ENCODE peak calls at places on chromosomes 6 and 20, in seven cellular contexts. One of them, this sample, is unnamed.

GRCh38 chr6:111602481-111603404 is 2.9 kb downstream of the TRAF3IP2 start:
- DNase-seq in H9: no peak
- DNase-seq in thoracic aorta: peak; percentile 47
- DNase-seq in A549: no peak
- DNase-seq in esophagus squamous epithelium: no peak
- DNase-seq in fibroblast of pulmonary artery: peak; percentile 67
- DNase-seq in fibroblast of lung: peak; percentile 86
- DNase-seq in this sample: no peak

GRCh38 chr6:100346828-100347227 is 117.9 kb downstream of the SIM1 start:
- DNase-seq in H9: no peak
- DNase-seq in fibroblast of lung: peak; percentile 89
- DNase-seq in thoracic aorta: no peak
- DNase-seq in fibroblast of pulmonary artery: peak; percentile 77
- DNase-seq in A549: no peak
- DNase-seq in esophagus squamous epithelium: no peak
- DNase-seq in this sample: no peak

GRCh38 chr20:44643596-44644383 is 7.7 kb downstream of the ADA start:
- DNase-seq in H9: peak; percentile 84
- DNase-seq in fibroblast of pulmonary artery: peak; percentile 95
- DNase-seq in fibroblast of lung: peak; percentile 82
- DNase-seq in esophagus squamous epithelium: no peak
- DNase-seq in thoracic aorta: no peak
- DNase-seq in A549: peak; percentile 62
- DNase-seq in this sample: peak; percentile 51

GRCh38 chr6:13260116-13260598 is 68.2 kb downstream of the TBC1D7 start:
- DNase-seq in thoracic aorta: no peak
- DNase-seq in fibroblast of pulmonary artery: no peak
- DNase-seq in H9: no peak
- DNase-seq in fibroblast of lung: no peak
- DNase-seq in esophagus squamous epithelium: no peak
- DNase-seq in A549: no peak
- DNase-seq in this sample: no peak

GRCh38 chr20:5510446-5510845 is 193.7 kb upstream of the PROKR2 start:
- DNase-seq in A549: no peak
- DNase-seq in H9: peak; percentile 66
- DNase-seq in esophagus squamous epithelium: no peak
- DNase-seq in fibroblast of pulmonary artery: peak; percentile 13
- DNase-seq in thoracic aorta: no peak
- DNase-seq in fibroblast of lung: no peak
- DNase-seq in this sample: no peak

GRCh38 chr20:17710379-17711305 is 10.9 kb downstream of the BANF2 start:
- DNase-seq in A549: no peak
- DNase-seq in esophagus squamous epithelium: no peak
- DNase-seq in H9: no peak
- DNase-seq in thoracic aorta: no peak
- DNase-seq in fibroblast of pulmonary artery: peak; percentile 32
- DNase-seq in fibroblast of lung: peak; percentile 11
- DNase-seq in this sample: no peak

GRCh38 chr20:63224272-63225081 is 8.5 kb upstream of the YTHDF1 start:
- DNase-seq in H9: no peak
- DNase-seq in thoracic aorta: no peak
- DNase-seq in esophagus squamous epithelium: no peak
- DNase-seq in fibroblast of lung: peak; percentile 77
- DNase-seq in fibroblast of pulmonary artery: peak; percentile 46
- DNase-seq in A549: peak; percentile 60
- DNase-seq in this sample: peak; percentile 82

GRCh38 chr6:118080547-118080946 is 173.5 kb downstream of the SLC35F1 start:
- DNase-seq in A549: no peak
- DNase-seq in H9: no peak
- DNase-seq in thoracic aorta: no peak
- DNase-seq in fibroblast of pulmonary artery: no peak
- DNase-seq in esophagus squamous epithelium: no peak
- DNase-seq in fibroblast of lung: no peak
- DNase-seq in this sample: no peak

GRCh38 chr6:103507052-103507451 is 1352.7 kb downstream of the HACE1 start:
- DNase-seq in fibroblast of lung: no peak
- DNase-seq in A549: no peak
- DNase-seq in thoracic aorta: no peak
- DNase-seq in fibroblast of pulmonary artery: no peak
- DNase-seq in H9: no peak
- DNase-seq in esophagus squamous epithelium: no peak
- DNase-seq in this sample: no peak

GRCh38 chr6:37041521-37041920 is 36.1 kb downstream of the FGD2 start:
- DNase-seq in A549: no peak
- DNase-seq in fibroblast of lung: no peak
- DNase-seq in thoracic aorta: no peak
- DNase-seq in fibroblast of pulmonary artery: no peak
- DNase-seq in esophagus squamous epithelium: no peak
- DNase-seq in H9: no peak
- DNase-seq in this sample: no peak

GRCh38 chr6:46676604-46677313 is 10.9 kb upstream of the TDRD6 start:
- DNase-seq in thoracic aorta: no peak
- DNase-seq in A549: no peak
- DNase-seq in fibroblast of lung: no peak
- DNase-seq in H9: no peak
- DNase-seq in fibroblast of pulmonary artery: no peak
- DNase-seq in esophagus squamous epithelium: no peak
- DNase-seq in this sample: no peak

GRCh38 chr6:144264270-144265060 is 20.7 kb upstream of the UTRN start:
- DNase-seq in A549: peak; percentile 64
- DNase-seq in H9: peak; percentile 57
- DNase-seq in fibroblast of lung: peak; percentile 95
- DNase-seq in thoracic aorta: no peak
- DNase-seq in esophagus squamous epithelium: no peak
- DNase-seq in fibroblast of pulmonary artery: peak; percentile 93
- DNase-seq in this sample: peak; percentile 70

GRCh38 chr6:82030761-82031160 is 216.8 kb downstream of the IBTK start:
- DNase-seq in fibroblast of lung: no peak
- DNase-seq in A549: no peak
- DNase-seq in fibroblast of pulmonary artery: no peak
- DNase-seq in thoracic aorta: no peak
- DNase-seq in esophagus squamous epithelium: no peak
- DNase-seq in H9: no peak
- DNase-seq in this sample: no peak

GRCh38 chr20:8790442-8791074 is 278.3 kb upstream of the PLCB4 start:
- DNase-seq in H9: no peak
- DNase-seq in esophagus squamous epithelium: no peak
- DNase-seq in thoracic aorta: no peak
- DNase-seq in A549: peak; percentile 15
- DNase-seq in fibroblast of pulmonary artery: peak; percentile 74
- DNase-seq in fibroblast of lung: peak; percentile 45
- DNase-seq in this sample: peak; percentile 27

GRCh38 chr20:8155848-8156602 is 24.0 kb downstream of the PLCB1 start:
- DNase-seq in thoracic aorta: no peak
- DNase-seq in esophagus squamous epithelium: no peak
- DNase-seq in fibroblast of pulmonary artery: no peak
- DNase-seq in fibroblast of lung: peak; percentile 43
- DNase-seq in A549: no peak
- DNase-seq in H9: no peak
- DNase-seq in this sample: no peak

GRCh38 chr20:2544211-2544610 is 7.8 kb downstream of the TMC2 start:
- DNase-seq in H9: no peak
- DNase-seq in A549: no peak
- DNase-seq in esophagus squamous epithelium: no peak
- DNase-seq in thoracic aorta: no peak
- DNase-seq in fibroblast of pulmonary artery: no peak
- DNase-seq in fibroblast of lung: no peak
- DNase-seq in this sample: no peak

GRCh38 chr20:35823147-35823546 is 51.3 kb downstream of the PHF20 start:
- DNase-seq in esophagus squamous epithelium: no peak
- DNase-seq in H9: no peak
- DNase-seq in fibroblast of pulmonary artery: peak; percentile 64
- DNase-seq in A549: no peak
- DNase-seq in fibroblast of lung: peak; percentile 67
- DNase-seq in thoracic aorta: no peak
- DNase-seq in this sample: no peak

GRCh38 chr20:49381558-49382493 is 100.6 kb downstream of the KCNB1 start:
- DNase-seq in esophagus squamous epithelium: no peak
- DNase-seq in A549: peak; percentile 22
- DNase-seq in H9: no peak
- DNase-seq in fibroblast of lung: peak; percentile 63
- DNase-seq in thoracic aorta: peak; percentile 31
- DNase-seq in fibroblast of pulmonary artery: peak; percentile 75
- DNase-seq in this sample: peak; percentile 23

DNA sequence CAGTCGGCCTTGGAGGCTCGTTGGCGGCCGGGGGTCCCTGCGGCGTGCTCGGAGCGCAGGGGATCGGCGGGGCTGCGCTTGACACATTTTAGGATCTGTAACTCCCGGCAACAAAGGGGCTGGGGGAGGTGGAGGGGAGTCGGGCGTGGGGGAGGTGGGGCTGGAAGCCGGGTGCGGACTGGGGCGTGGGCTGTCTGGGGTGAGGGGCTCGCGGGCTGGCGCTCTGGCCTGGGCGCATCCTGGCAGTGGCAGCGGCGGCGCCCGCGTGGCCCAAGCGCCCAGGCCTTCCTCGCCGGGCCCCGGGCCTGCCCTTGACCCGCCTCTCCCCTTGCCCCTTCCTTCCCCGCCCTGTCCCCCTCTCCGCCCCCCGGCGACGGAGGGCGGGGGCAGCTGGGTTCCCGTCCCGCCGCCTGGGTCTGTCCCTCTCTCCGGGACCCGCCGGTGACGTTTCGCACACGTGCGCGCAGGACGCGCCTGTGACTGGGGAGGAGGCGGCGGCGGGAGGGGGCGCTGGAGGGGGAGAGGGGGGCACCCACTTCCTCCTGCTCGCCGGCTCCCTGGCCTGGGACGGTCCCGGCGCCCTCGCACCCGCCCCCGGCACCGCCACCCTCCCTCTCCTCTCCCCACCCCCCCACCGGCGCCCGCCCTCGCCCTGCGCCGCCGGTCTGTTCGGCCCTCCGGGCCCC is 1.5 kb downstream of the E2F3 start:
- DNase-seq in fibroblast of lung: peak; percentile 82
- DNase-seq in H9: peak; percentile 93
- DNase-seq in esophagus squamous epithelium: peak; percentile 56
- DNase-seq in A549: peak; percentile 49
- DNase-seq in fibroblast of pulmonary artery: peak; percentile 81
- DNase-seq in thoracic aorta: peak; percentile 70
- DNase-seq in this sample: peak; percentile 99
- TF ChIP-seq CTCF in fibroblast of lung: no peak
- TF ChIP-seq CTCF in H9: no peak
- TF ChIP-seq CTCF in esophagus squamous epithelium: no peak
- TF ChIP-seq CTCF in A549: no peak
- TF ChIP-seq CTCF in fibroblast of pulmonary artery: no peak
- TF ChIP-seq CTCF in thoracic aorta: no peak
- TF ChIP-seq CTCF in this sample: no peak

GRCh38 chr6:6007311-6008113 is 787 bp upstream of the NRN1 start:
- DNase-seq in fibroblast of pulmonary artery: no peak
- DNase-seq in A549: no peak
- DNase-seq in H9: peak; percentile 76
- DNase-seq in thoracic aorta: no peak
- DNase-seq in esophagus squamous epithelium: no peak
- DNase-seq in fibroblast of lung: no peak
- DNase-seq in this sample: no peak
- TF ChIP-seq CTCF in fibroblast of pulmonary artery: no peak
- TF ChIP-seq CTCF in A549: no peak
- TF ChIP-seq CTCF in H9: peak; percentile 66
- TF ChIP-seq CTCF in thoracic aorta: no peak
- TF ChIP-seq CTCF in esophagus squamous epithelium: no peak
- TF ChIP-seq CTCF in fibroblast of lung: no peak
- TF ChIP-seq CTCF in this sample: no peak

DNA sequence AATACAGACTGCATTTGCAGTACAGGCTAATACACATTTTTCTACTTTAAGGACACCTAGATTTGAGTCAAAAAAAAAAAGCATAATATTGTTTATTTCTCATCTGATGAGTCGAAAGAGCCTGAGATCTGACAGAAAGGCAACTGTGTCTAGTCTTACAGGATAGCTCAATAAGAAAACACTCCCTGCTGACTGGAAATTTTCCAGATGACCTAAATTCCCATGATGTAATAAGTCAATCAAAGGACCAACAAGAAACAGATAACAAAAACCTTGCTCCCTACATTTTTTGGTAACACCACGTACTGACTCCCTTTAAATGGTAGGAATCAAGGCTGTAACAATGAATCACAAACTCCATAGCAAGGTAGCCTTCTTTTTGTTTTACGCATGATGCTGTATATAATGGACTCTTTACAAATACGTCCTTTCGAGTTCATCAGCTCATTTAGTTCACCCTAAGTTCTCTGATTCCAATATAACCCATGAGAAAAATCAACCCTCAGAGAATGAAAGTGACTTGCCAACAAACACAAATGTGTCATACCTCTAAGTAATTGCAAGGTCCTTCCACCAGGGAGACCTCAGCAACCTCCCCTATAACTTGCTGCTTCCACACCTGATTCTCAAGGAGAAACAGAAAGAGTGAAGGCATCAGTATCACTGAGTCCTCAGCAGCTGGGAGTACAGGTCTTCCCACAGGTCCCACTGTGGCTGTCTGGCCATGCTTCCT is 12.1 kb downstream of the TBX18 start:
- DNase-seq in esophagus squamous epithelium: no peak
- DNase-seq in fibroblast of lung: no peak
- DNase-seq in H9: no peak
- DNase-seq in fibroblast of pulmonary artery: peak; percentile 82
- DNase-seq in thoracic aorta: no peak
- DNase-seq in A549: no peak
- DNase-seq in this sample: no peak
- TF ChIP-seq CTCF in esophagus squamous epithelium: no peak
- TF ChIP-seq CTCF in fibroblast of lung: no peak
- TF ChIP-seq CTCF in H9: peak; percentile 28
- TF ChIP-seq CTCF in fibroblast of pulmonary artery: peak; percentile 32
- TF ChIP-seq CTCF in thoracic aorta: peak; percentile 36
- TF ChIP-seq CTCF in A549: no peak
- TF ChIP-seq CTCF in this sample: no peak

GRCh38 chr6:42462474-42462972 is 10.8 kb upstream of the TRERF1 start:
- DNase-seq in thoracic aorta: no peak
- DNase-seq in fibroblast of pulmonary artery: no peak
- DNase-seq in H9: no peak
- DNase-seq in A549: no peak
- DNase-seq in esophagus squamous epithelium: no peak
- DNase-seq in fibroblast of lung: no peak
- DNase-seq in this sample: no peak
- TF ChIP-seq CTCF in thoracic aorta: no peak
- TF ChIP-seq CTCF in fibroblast of pulmonary artery: no peak
- TF ChIP-seq CTCF in H9: no peak
- TF ChIP-seq CTCF in A549: no peak
- TF ChIP-seq CTCF in esophagus squamous epithelium: no peak
- TF ChIP-seq CTCF in fibroblast of lung: no peak
- TF ChIP-seq CTCF in this sample: no peak

GRCh38 chr6:97645757-97646156 is 362.7 kb upstream of the MMS22L start:
- DNase-seq in fibroblast of lung: no peak
- DNase-seq in esophagus squamous epithelium: no peak
- DNase-seq in H9: no peak
- DNase-seq in A549: no peak
- DNase-seq in thoracic aorta: no peak
- DNase-seq in fibroblast of pulmonary artery: no peak
- DNase-seq in this sample: no peak
- TF ChIP-seq CTCF in fibroblast of lung: no peak
- TF ChIP-seq CTCF in esophagus squamous epithelium: no peak
- TF ChIP-seq CTCF in H9: no peak
- TF ChIP-seq CTCF in A549: no peak
- TF ChIP-seq CTCF in thoracic aorta: no peak
- TF ChIP-seq CTCF in fibroblast of pulmonary artery: no peak
- TF ChIP-seq CTCF in this sample: no peak

DNA sequence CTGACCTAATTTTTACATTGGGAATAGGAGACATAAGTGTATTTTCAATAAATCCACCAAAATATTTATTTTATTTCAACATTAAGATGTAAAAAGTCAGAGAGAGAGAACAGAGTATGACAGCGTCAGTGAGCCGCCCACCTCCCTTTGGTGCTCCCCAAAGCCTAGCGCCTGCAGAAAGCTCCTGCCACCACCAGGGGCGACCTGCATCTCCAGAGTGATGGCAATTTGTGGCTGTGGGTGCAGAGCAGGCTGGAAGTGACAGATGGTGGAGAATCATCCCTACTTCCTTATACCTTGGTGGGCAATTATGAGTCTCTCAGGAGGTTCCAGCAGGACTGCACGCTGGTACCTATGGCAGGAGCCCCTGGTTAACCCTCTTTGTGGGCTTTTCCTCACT is 87.3 kb downstream of the PTPRT start:
- DNase-seq in fibroblast of lung: no peak
- DNase-seq in esophagus squamous epithelium: no peak
- DNase-seq in A549: no peak
- DNase-seq in H9: peak; percentile 66
- DNase-seq in fibroblast of pulmonary artery: no peak
- DNase-seq in thoracic aorta: no peak
- DNase-seq in this sample: peak; percentile 28
- TF ChIP-seq CTCF in fibroblast of lung: no peak
- TF ChIP-seq CTCF in esophagus squamous epithelium: no peak
- TF ChIP-seq CTCF in A549: no peak
- TF ChIP-seq CTCF in H9: peak; percentile 74
- TF ChIP-seq CTCF in fibroblast of pulmonary artery: no peak
- TF ChIP-seq CTCF in thoracic aorta: no peak
- TF ChIP-seq CTCF in this sample: no peak

This sample was measured in Calu3.